ENCODE peak calls at places on chromosomes 16 and 17, in ten cellular contexts. Z, R, D, F, A, L, Y, T, Q and V are unnamed samples.

GRCh38 chr17:66715745-66716156 is 119.2 kb upstream of the CACNG5 start:
- DNase-seq in Z (no peak), R (peak), D (peak), F (peak), A (no peak), L (peak), Y (peak), T (no peak), Q (peak), V (no peak)

GRCh38 chr17:55348749-55349354 is 72.8 kb downstream of the MMD start:
- DNase-seq in Z (peak), R (peak), D (no peak), F (peak), A (no peak), L (peak), Y (peak), T (no peak), Q (peak), V (peak)

GRCh38 chr17:57195790-57196460 is 60.4 kb upstream of the MSI2 start:
- DNase-seq in Z (no peak), R (peak), D (peak), F (no peak), A (no peak), L (no peak), Y (no peak), T (no peak), Q (no peak), V (no peak)

GRCh38 chr16:15034266-15035162 is 21.4 kb downstream of the NTAN1 start:
- DNase-seq in Z (no peak), R (no peak), D (no peak), F (no peak), A (no peak), L (no peak), Y (no peak), T (no peak), Q (peak), V (no peak)

GRCh38 chr17:77322534-77323412 is 182.0 kb downstream of the SEC14L1 start:
- DNase-seq in Z (no peak), R (peak), D (no peak), F (peak), A (no peak), L (peak), Y (peak), T (peak), Q (peak), V (peak)

GRCh38 chr16:67247698-67248400 is 568 bp upstream of the FHOD1 start:
- DNase-seq in Z (no peak), R (no peak), D (no peak), F (no peak), A (no peak), L (no peak), Y (no peak), T (no peak), Q (no peak), V (no peak)

GRCh38 chr17:67994827-67995567 is 1.3 kb downstream of the C17orf58 start:
- DNase-seq in Z (no peak), R (peak), D (no peak), F (peak), A (no peak), L (no peak), Y (peak), T (no peak), Q (peak), V (no peak)

GRCh38 chr17:80655588-80655987 is 111.0 kb downstream of the RPTOR start:
- DNase-seq in Z (no peak), R (no peak), D (no peak), F (no peak), A (no peak), L (no peak), Y (no peak), T (no peak), Q (no peak), V (no peak)

GRCh38 chr17:35743911-35744328 is 9.1 kb downstream of the GAS2L2 start:
- DNase-seq in Z (peak), R (peak), D (no peak), F (peak), A (no peak), L (peak), Y (peak), T (no peak), Q (peak), V (no peak)

GRCh38 chr16:59259074-59259963 is 525.2 kb upstream of the GOT2 start:
- DNase-seq in Z (peak), R (peak), D (no peak), F (no peak), A (no peak), L (no peak), Y (no peak), T (peak), Q (peak), V (no peak)

GRCh38 chr16:30947533-30948086 is 1.3 kb upstream of the ORAI3 start:
- DNase-seq in Z (no peak), R (no peak), D (no peak), F (peak), A (no peak), L (peak), Y (no peak), T (no peak), Q (no peak), V (no peak)

GRCh38 chr17:69729937-69730336 is 315.4 kb downstream of the MAP2K6 start:
- DNase-seq in Z (no peak), R (no peak), D (no peak), F (no peak), A (no peak), L (no peak), Y (peak), T (no peak), Q (peak), V (no peak)

GRCh38 chr17:40456396-40456951 is 13.2 kb downstream of the IGFBP4 start:
- DNase-seq in Z (no peak), R (no peak), D (no peak), F (no peak), A (no peak), L (no peak), Y (no peak), T (no peak), Q (no peak), V (no peak)

GRCh38 chr16:84919267-84919666 is 92.1 kb downstream of the ZDHHC7 start:
- DNase-seq in Z (no peak), R (no peak), D (no peak), F (no peak), A (no peak), L (no peak), Y (peak), T (no peak), Q (peak), V (no peak)

GRCh38 chr17:80035687-80035936 is at the start of gene TBC1D16:
- DNase-seq in Z (no peak), R (no peak), D (no peak), F (no peak), A (no peak), L (no peak), Y (no peak), T (no peak), Q (no peak), V (no peak)

GRCh38 chr17:75764711-75765421 is at the start of gene GALK1:
- DNase-seq in Z (peak), R (peak), D (no peak), F (peak), A (no peak), L (peak), Y (peak), T (peak), Q (peak), V (peak)
- TF ChIP-seq CTCF in Z (peak), R (peak), D (peak), F (peak), A (peak), L (peak), Y (peak), T (peak), Q (peak), V (no peak)

DNA sequence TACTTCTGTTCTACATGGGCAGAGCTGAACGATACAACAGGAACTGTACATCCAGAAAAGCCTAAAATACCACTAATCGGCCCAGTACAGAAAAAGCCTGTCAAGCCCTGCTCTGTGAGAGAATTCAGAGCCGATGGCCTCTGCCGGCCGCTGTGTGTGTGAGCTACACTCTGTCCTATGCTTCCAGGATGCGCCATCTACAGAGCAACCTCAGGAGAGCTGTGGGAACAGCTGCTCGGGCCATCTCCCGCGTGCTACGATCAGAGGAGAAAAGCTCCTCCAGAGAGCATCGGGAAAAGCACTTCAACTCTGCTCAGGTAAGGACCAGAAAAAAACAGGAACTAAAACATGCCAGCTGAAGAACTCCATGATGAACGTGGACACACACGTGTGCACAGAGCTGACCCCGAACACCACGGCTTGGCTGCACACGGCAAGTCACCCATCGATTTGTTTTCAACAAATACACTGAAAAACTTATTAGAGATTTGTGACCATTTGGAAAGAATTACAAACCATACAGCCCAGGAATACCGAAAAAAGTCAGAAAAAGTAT is 115.9 kb downstream of the ANKRD11 start:
- DNase-seq in Z (no peak), R (no peak), D (no peak), F (peak), A (no peak), L (peak), Y (peak), T (no peak), Q (no peak), V (no peak)
- TF ChIP-seq CTCF in Z (no peak), R (no peak), D (peak), F (no peak), A (no peak), L (peak), Y (peak), T (no peak), Q (no peak), V (no peak)

GRCh38 chr16:73067671-73068545 is 20.0 kb upstream of the ZFHX3 start:
- DNase-seq in Z (no peak), R (no peak), D (no peak), F (no peak), A (no peak), L (no peak), Y (no peak), T (no peak), Q (no peak), V (no peak)
- TF ChIP-seq CTCF in Z (no peak), R (no peak), D (no peak), F (no peak), A (no peak), L (no peak), Y (peak), T (no peak), Q (peak), V (no peak)

GRCh38 chr16:75591001-75591852 is 25.0 kb downstream of the GABARAPL2 start:
- DNase-seq in Z (no peak), R (no peak), D (peak), F (no peak), A (no peak), L (no peak), Y (peak), T (no peak), Q (peak), V (no peak)
- TF ChIP-seq CTCF in Z (no peak), R (no peak), D (peak), F (peak), A (no peak), L (no peak), Y (peak), T (no peak), Q (peak), V (no peak)